ENCODE peak calls at places on chromosomes 7 and 10, in four cellular contexts. W, R, L and K are unnamed samples.

GRCh38 chr7:152672626-152673025 is 3.3 kb downstream of the XRCC2 start:
- DNase-seq in R (no peak), W (no peak), L (no peak), K (no peak)

GRCh38 chr7:112042631-112043030 is 163.6 kb downstream of the DOCK4 start:
- DNase-seq in W (no peak), R (no peak), L (no peak), K (no peak)

GRCh38 chr10:42955493-42955889 is 121.4 kb upstream of the RET start:
- DNase-seq in W (no peak), R (no peak), L (no peak), K (no peak)

GRCh38 chr10:60827791-60828488 is 49.7 kb downstream of the CDK1 start:
- DNase-seq in L (no peak), R (no peak), W (no peak), K (no peak)

GRCh38 chr10:33183658-33184057 is 150.8 kb downstream of the NRP1 start:
- DNase-seq in R (no peak), L (no peak), W (no peak), K (no peak)

GRCh38 chr10:107686095-107686494 is 521.6 kb upstream of the SORCS1 start:
- DNase-seq in W (peak), L (no peak), R (no peak), K (no peak)

GRCh38 chr10:44042075-44042770 is 342.7 kb downstream of the CXCL12 start:
- DNase-seq in L (no peak), W (no peak), R (no peak), K (no peak)

GRCh38 chr7:36607741-36608140 is 116.6 kb downstream of the AOAH start:
- DNase-seq in R (no peak), W (no peak), L (no peak), K (no peak)

GRCh38 chr7:96495751-96496216 is 173.9 kb upstream of the SLC25A13 start:
- DNase-seq in W (no peak), R (no peak), L (no peak), K (peak)

GRCh38 chr7:1022801-1023465 is 21.4 kb upstream of the GPR146 start:
- DNase-seq in R (no peak), L (no peak), W (peak), K (no peak)

GRCh38 chr10:101067356-101068083 is 5.7 kb downstream of the KAZALD1 start:
- DNase-seq in L (peak), W (peak), R (peak), K (peak)

GRCh38 chr10:16698457-16698856 is 118.8 kb downstream of the RSU1 start:
- DNase-seq in L (no peak), R (no peak), W (no peak), K (no peak)

GRCh38 chr10:12975266-12975665 is 26.2 kb downstream of the CCDC3 start:
- DNase-seq in W (no peak), L (no peak), R (no peak), K (no peak)

GRCh38 chr10:48444861-48445841 is 138.7 kb downstream of the MAPK8 start:
- DNase-seq in R (no peak), L (no peak), W (no peak), K (no peak)

GRCh38 chr7:51066405-51066882 is 250.2 kb downstream of the COBL start:
- DNase-seq in L (no peak), R (no peak), W (no peak), K (no peak)

GRCh38 chr7:26620352-26620751 is 244.0 kb downstream of the SKAP2 start:
- DNase-seq in W (no peak), R (no peak), L (no peak), K (no peak)

GRCh38 chr7:2013381-2014311 is 219.1 kb downstream of the MAD1L1 start:
- DNase-seq in W (no peak), R (no peak), L (peak), K (no peak)

GRCh38 chr7:98185101-98185500 is 26.1 kb upstream of the BHLHA15 start:
- DNase-seq in L (no peak), R (no peak), W (no peak), K (no peak)